ENCODE peak calls at places on chromosomes 11 and 22, in five cellular contexts. G is body of pancreas, W is cardiac muscle cell, T is A549, C is GM23248. E is an unnamed sample.

GRCh38 chr11:99244613-99245012 is 223.9 kb downstream of the CNTN5 start:
- DNase-seq in W (no peak), T (no peak), C (no peak), G (no peak), E (no peak)

GRCh38 chr11:130740819-130741218 is 175.5 kb downstream of the SNX19 start:
- DNase-seq in W (no peak), C (peak), G (no peak), T (no peak), E (no peak)

GRCh38 chr11:106988151-106988806 is 30.0 kb downstream of the GUCY1A2 start:
- DNase-seq in G (peak), T (no peak), W (no peak), C (peak), E (no peak)

GRCh38 chr11:67032830-67033555 is 10.1 kb downstream of the SYT12 start:
- DNase-seq in W (no peak), T (peak), C (peak), G (no peak), E (peak)

GRCh38 chr11:46987183-46987582 is 50.6 kb downstream of the CSTPP1 start:
- DNase-seq in W (no peak), T (peak), G (no peak), C (no peak), E (no peak)

GRCh38 chr22:19066531-19067271 is 55.5 kb downstream of the DGCR2 start:
- DNase-seq in W (no peak), T (no peak), C (peak), G (no peak), E (no peak)

GRCh38 chr11:11425806-11426205 is 72.8 kb upstream of the CSNK2A3 start:
- DNase-seq in W (no peak), C (peak), G (no peak), T (no peak), E (no peak)

GRCh38 chr11:62853279-62853965 is 14.0 kb upstream of the WDR74 start:
- DNase-seq in G (no peak), W (no peak), C (no peak), T (no peak), E (no peak)

GRCh38 chr11:34203377-34203801 is 98.0 kb downstream of the NAT10 start:
- DNase-seq in G (no peak), C (no peak), W (no peak), T (no peak), E (no peak)

GRCh38 chr22:42918500-42918899 is 61.4 kb upstream of the ARFGAP3 start:
- DNase-seq in C (no peak), G (no peak), W (no peak), T (no peak), E (no peak)

GRCh38 chr11:8564526-8564925 is 29.5 kb downstream of the STK33 start:
- DNase-seq in C (no peak), W (no peak), T (no peak), G (no peak), E (no peak)

GRCh38 chr22:25035715-25036114 is 83.2 kb downstream of the KIAA1671 start:
- DNase-seq in W (no peak), C (no peak), T (no peak), G (no peak), E (no peak)

GRCh38 chr22:21450858-21451331 is 16.3 kb upstream of the TMEM191C start:
- DNase-seq in W (no peak), C (no peak), T (no peak), G (no peak), E (no peak)

GRCh38 chr22:19109198-19110063 is 12.8 kb downstream of the DGCR2 start:
- DNase-seq in C (peak), W (no peak), G (peak), T (peak), E (no peak)

GRCh38 chr22:40310771-40311120 is 35.6 kb upstream of the ADSL start:
- DNase-seq in W (no peak), C (no peak), G (no peak), T (no peak), E (no peak)
- H3K27ac ChIP-seq in W (no peak), C (peak), G (no peak), T (no peak), E (no peak)

DNA sequence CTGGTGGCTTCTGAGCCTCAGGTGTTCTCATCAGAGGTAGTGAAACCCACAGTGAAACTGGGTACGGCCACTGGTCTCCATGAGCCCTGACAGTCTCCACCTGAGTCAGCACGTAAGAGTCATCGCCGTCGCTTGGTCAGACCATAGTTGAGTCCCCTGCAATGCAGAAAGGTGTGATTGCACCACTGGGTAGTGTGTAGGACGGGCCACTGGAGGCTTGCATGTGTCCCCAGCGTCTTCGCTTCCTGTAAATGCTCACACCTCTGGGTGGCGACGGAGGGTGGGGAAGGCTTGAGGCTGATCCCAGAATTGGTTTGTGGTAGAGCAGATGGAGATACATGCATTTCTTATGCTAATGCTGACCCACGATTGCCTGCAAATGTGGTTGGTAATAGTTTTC is 26.4 kb downstream of the CTTN start:
- DNase-seq in C (no peak), W (no peak), G (no peak), T (no peak), E (no peak)
- H3K4me3 ChIP-seq in C (no peak), W (no peak), G (no peak), T (no peak), E (no peak)

DNA sequence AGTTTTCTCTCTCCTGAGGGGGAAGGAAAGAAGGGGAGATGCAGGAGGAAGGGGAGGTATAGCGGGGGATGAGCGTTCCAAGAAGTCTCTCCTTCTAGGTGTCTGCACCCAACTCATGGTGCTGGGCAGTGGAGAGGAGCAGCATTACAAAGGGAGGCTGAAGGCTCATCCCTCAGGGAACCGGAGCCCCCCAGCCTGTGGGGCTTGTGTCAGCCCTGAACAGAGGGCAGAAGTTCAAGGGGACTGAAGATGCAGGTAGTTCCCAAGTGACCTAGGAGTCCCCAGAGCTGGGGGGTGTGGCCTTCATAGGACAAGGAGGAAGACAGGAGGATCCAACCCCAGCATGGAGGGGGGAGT is 1.8 kb downstream of the C11orf68 start:
- DNase-seq in W (no peak), T (no peak), C (no peak), G (no peak), E (no peak)
- H3K27ac ChIP-seq in W (no peak), T (peak), C (peak), G (no peak), E (peak)

GRCh38 chr11:122155765-122156527 is 39.9 kb upstream of the BLID start:
- DNase-seq in T (peak), C (no peak), G (no peak), W (no peak), E (no peak)
- H3K4me3 ChIP-seq in T (peak), C (no peak), G (no peak), W (no peak), E (no peak)

DNA sequence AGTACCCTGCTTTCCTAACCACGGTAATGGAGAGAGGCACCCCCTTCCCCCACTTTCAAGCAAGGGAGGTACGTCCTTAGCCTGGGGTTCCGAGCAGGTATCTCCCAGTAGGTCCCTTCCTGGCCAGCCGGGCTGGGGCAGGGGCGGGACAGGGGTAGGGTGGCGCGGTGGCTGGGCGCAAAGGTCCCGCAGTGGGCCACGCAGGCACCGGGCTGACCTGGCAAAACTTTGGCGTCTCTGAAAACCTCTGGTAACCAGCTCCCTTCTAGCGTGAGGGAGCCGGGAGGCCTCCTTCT is 323 bp upstream of the P2RY2 start:
- DNase-seq in G (no peak), C (no peak), W (no peak), T (no peak), E (no peak)
- H3K27ac ChIP-seq in G (peak), C (no peak), W (no peak), T (peak), E (peak)

GRCh38 chr11:126153999-126154398 is 57.5 kb downstream of the RPUSD4 start:
- DNase-seq in T (no peak), C (peak), W (no peak), G (no peak), E (peak)
- H3K4me3 ChIP-seq in T (no peak), C (no peak), W (no peak), G (no peak), E (no peak)

DNA sequence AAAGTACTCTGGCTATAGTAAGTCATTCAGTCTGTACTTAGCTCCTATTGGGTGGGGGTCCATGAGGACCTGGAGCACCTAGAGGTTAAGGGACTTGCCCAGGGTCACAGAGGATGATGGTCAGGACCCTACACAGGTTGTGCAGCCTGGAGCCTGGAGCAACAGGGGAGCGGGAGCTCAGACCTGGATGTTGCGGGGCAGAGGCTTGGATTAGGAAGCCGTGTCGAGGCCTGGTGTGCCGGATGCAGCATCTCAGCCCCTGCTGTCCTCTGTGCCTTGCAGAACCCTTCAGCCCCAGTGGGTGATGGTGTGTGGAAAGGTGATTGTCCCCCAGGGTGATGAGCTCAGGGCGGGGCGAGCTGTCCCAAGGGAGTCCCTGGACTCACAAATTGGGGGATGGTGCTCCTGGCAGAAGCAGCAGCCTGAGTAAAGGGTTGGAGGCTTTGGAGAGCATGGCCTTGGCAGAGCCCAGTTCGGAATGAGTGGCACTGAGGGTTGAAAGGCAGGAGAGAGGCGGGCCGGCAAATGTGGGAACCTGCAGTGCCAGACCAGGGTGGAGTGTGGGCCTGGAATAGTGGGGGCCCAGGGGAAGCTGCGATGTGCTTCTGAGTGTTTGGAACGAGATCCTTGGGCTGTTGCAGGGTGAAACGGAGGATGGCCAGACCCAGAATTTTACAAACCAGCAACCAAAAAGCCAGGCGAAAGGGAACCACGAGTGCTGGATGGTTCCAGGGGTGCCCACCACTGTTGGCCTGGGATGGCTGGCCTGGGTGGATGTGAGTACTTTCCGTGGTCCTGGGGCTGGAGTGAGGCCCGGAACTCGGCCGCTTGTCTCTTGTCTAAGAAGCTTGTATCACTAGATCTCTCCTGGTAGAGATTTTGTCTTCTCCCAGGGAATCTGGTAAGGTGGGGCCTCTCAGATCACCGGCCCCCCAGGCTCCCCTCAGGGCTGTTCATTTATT is 2.9 kb downstream of the TPCN2 start:
- DNase-seq in T (no peak), C (peak), W (no peak), G (no peak), E (no peak)
- H3K27ac ChIP-seq in T (no peak), C (no peak), W (peak), G (no peak), E (no peak)

GRCh38 chr11:64269380-64270234 is 14.9 kb downstream of the BAD start:
- DNase-seq in W (peak), T (peak), C (peak), G (peak), E (peak)

GRCh38 chr11:64267207-64267945 is 16.0 kb downstream of the PLCB3 start:
- DNase-seq in G (no peak), W (no peak), T (no peak), C (peak), E (peak)

GRCh38 chr11:64268687-64269379 is 15.6 kb downstream of the BAD start:
- DNase-seq in C (peak), W (no peak), G (peak), T (peak), E (peak)

GRCh38 chr11:64266339-64266738 is 15.0 kb downstream of the PLCB3 start:
- DNase-seq in G (no peak), T (no peak), C (peak), W (no peak), E (no peak)

DNA sequence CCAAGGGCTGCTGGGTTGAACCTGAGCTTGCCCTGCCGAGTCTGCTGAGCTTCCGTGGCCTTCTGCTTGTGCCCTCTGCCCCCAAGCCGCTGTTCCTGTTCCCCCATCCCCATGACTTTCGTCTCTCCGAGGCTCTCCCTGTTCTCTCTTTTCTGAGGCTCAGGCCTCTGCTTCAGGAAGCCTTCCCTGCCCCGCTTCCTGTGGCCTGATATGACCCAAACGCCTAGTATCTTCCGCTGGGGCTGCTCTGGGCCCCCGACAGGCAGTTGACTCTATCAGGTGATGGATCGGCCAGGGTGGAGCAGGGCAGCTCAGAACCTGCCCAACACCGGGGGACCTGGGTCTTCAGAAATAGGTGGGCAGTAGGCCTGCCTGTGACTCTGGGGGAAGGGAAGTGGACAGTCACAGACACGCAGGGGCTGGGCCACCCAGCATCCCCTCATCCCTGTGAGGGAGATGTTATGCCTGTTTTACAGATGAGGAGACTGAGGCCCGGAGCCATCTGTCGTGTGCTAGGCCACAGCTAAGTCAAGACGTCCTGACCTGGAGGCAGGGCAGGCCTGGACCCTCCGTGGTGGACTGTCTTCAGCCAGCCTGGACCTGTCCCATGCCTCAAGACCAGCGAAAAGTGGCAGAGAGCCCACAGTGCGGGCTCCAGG is 16.3 kb downstream of the BAD start:
- DNase-seq in W (no peak), T (no peak), G (no peak), C (no peak), E (no peak)
- H3K4me3 ChIP-seq in W (no peak), T (peak), G (no peak), C (peak), E (peak)

DNA sequence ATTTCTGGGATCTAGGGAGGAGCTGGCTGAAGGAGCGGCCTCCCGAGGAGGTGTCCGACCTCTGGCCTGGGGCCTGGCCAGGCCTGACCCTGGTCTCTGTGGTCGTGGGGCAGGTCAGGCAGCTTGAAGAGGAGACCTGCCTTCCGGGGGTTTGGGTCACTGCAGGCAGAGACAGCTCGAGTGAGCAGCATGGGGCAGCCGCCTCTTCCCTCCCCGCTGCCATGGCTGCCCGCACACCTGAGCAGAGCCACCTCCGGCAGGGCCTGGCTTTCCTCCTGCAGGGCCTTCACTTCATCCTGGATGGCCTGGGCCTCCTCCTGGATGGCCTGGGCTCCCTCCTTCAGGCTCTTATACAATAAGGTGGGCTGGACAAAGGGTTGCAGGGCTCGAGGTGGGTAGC is 8.0 kb upstream of the NAALADL1 start:
- DNase-seq in W (no peak), G (no peak), C (no peak), T (no peak), E (no peak)
- H3K27ac ChIP-seq in W (peak), G (no peak), C (no peak), T (no peak), E (no peak)

E was measured in PC-9.